ENCODE peak calls at places on chromosomes 13 and 19, in five cellular contexts. One of them, this sample, is unnamed.
A peak's percentile ranks its signal among the peaks of the same experiment; 100 is the strongest.

GRCh38 chr13:99442273-99442895 is 58.9 kb upstream of the TM9SF2 start:
- DNase-seq in cardiac fibroblast: peak; percentile 74
- DNase-seq in mucosa of descending colon: peak; percentile 69
- DNase-seq in thoracic aorta: no peak
- DNase-seq in AG10803: peak; percentile 46
- DNase-seq in this sample: peak; percentile 71

GRCh38 chr19:12833418-12833746 is 997 bp downstream of the RTBDN start:
- DNase-seq in cardiac fibroblast: no peak
- DNase-seq in mucosa of descending colon: no peak
- DNase-seq in thoracic aorta: no peak
- DNase-seq in AG10803: no peak
- DNase-seq in this sample: no peak

GRCh38 chr19:9645466-9645865 is 24.4 kb upstream of the ZNF561 start:
- DNase-seq in cardiac fibroblast: no peak
- DNase-seq in AG10803: no peak
- DNase-seq in thoracic aorta: no peak
- DNase-seq in mucosa of descending colon: no peak
- DNase-seq in this sample: no peak

GRCh38 chr13:97921146-97921776 is 32.2 kb upstream of the IPO5 start:
- DNase-seq in thoracic aorta: no peak
- DNase-seq in AG10803: peak; percentile 70
- DNase-seq in mucosa of descending colon: no peak
- DNase-seq in cardiac fibroblast: peak; percentile 34
- DNase-seq in this sample: peak; percentile 53

GRCh38 chr13:100334209-100334608 is 245.3 kb downstream of the PCCA start:
- DNase-seq in thoracic aorta: no peak
- DNase-seq in AG10803: no peak
- DNase-seq in cardiac fibroblast: no peak
- DNase-seq in mucosa of descending colon: no peak
- DNase-seq in this sample: no peak

GRCh38 chr19:55069137-55069858 is 6.3 kb upstream of the RDH13 start:
- DNase-seq in mucosa of descending colon: peak; percentile 81
- DNase-seq in thoracic aorta: no peak
- DNase-seq in AG10803: no peak
- DNase-seq in cardiac fibroblast: peak; percentile 28
- DNase-seq in this sample: peak; percentile 28

GRCh38 chr13:112510002-112510780 is 77.8 kb downstream of the TUBGCP3 start:
- DNase-seq in thoracic aorta: no peak
- DNase-seq in cardiac fibroblast: peak; percentile 67
- DNase-seq in mucosa of descending colon: peak; percentile 11
- DNase-seq in AG10803: peak; percentile 78
- DNase-seq in this sample: peak; percentile 70

GRCh38 chr19:13127051-13127450 is 9.0 kb downstream of the NACC1 start:
- DNase-seq in thoracic aorta: no peak
- DNase-seq in mucosa of descending colon: no peak
- DNase-seq in AG10803: no peak
- DNase-seq in cardiac fibroblast: no peak
- DNase-seq in this sample: peak; percentile 51

GRCh38 chr19:17244618-17245534 is 843 bp downstream of the NR2F6 start:
- DNase-seq in thoracic aorta: no peak
- DNase-seq in AG10803: no peak
- DNase-seq in mucosa of descending colon: no peak
- DNase-seq in cardiac fibroblast: no peak
- DNase-seq in this sample: no peak

GRCh38 chr13:102709536-102709935 is 14.7 kb upstream of the METTL21C start:
- DNase-seq in AG10803: no peak
- DNase-seq in thoracic aorta: no peak
- DNase-seq in mucosa of descending colon: no peak
- DNase-seq in cardiac fibroblast: no peak
- DNase-seq in this sample: no peak

GRCh38 chr13:33340631-33341030 is 55.1 kb upstream of the STARD13 start:
- DNase-seq in cardiac fibroblast: peak; percentile 66
- DNase-seq in thoracic aorta: no peak
- DNase-seq in AG10803: peak; percentile 60
- DNase-seq in mucosa of descending colon: no peak
- DNase-seq in this sample: peak; percentile 53

GRCh38 chr13:46598140-46598819 is 45.3 kb downstream of the LRCH1 start:
- DNase-seq in AG10803: no peak
- DNase-seq in cardiac fibroblast: peak; percentile 47
- DNase-seq in mucosa of descending colon: no peak
- DNase-seq in thoracic aorta: no peak
- DNase-seq in this sample: no peak
- H3K4me3 ChIP-seq in AG10803: no peak overlapping the region
- H3K4me3 ChIP-seq in cardiac fibroblast: no peak overlapping the region
- H3K4me3 ChIP-seq in mucosa of descending colon: no peak overlapping the region
- H3K4me3 ChIP-seq in thoracic aorta: no peak overlapping the region
- H3K4me3 ChIP-seq in this sample: no peak overlapping the region

DNA sequence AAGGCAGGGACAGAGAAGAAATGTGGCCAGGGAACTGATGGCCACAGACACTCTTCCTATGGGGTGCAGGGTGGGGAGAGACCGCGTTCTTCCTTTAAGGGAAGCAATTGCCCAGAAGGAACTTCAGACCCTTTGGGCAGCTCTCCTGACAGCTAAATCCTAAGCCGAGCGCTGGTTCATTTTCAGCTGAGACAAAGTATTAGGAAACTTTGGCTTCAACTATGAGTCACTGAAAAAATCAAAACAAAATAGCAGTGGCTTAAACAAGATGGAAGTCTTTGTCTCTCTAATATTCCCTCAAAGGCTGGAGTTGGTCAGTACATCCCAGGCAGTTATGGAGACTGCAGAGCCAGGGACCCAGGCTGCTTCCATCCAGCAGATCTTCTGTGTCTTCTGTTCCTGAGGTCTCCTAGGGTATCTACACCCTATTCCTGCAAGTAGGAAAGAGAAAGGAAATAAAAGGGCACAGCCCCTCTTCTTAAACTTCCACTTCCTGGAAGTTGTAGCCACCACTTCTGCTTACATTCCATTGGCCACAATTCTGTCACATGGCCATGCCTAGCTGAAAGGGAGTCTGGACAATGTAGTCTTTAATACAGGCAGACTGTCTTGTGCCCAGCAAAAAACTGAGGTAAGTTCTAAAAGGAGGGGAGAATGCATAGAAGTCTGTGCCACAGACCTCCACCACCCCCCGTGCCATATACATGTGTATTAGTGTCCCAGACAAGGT is 163.5 kb downstream of the KATNAL1 start:
- DNase-seq in mucosa of descending colon: no peak
- DNase-seq in thoracic aorta: no peak
- DNase-seq in AG10803: peak; percentile 73
- DNase-seq in cardiac fibroblast: peak; percentile 77
- DNase-seq in this sample: peak; percentile 74
- H3K4me3 ChIP-seq in mucosa of descending colon: no peak overlapping the region
- H3K4me3 ChIP-seq in thoracic aorta: no peak overlapping the region
- H3K4me3 ChIP-seq in AG10803: no peak overlapping the region
- H3K4me3 ChIP-seq in cardiac fibroblast: no peak overlapping the region
- H3K4me3 ChIP-seq in this sample: no peak overlapping the region

DNA sequence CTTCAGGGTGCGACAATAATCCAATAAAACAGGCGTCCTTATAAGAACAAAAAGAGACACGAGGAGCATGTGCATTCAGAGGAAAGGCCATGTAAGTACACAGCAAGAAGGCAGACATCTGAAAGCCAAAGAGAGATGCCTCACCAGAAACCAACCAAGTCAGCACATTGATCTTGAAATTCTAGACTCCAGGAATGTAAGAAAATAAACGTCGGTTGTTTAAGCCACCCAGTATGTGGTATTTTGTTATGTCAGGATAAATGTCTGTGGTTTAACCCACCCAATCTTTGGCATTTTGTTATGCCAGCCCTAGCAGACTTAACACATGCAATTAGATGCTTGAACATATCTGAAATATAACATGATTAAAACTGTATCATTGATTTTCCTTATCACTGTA is 452.0 kb downstream of the SLITRK6 start:
- DNase-seq in thoracic aorta: no peak
- DNase-seq in mucosa of descending colon: no peak
- DNase-seq in AG10803: no peak
- DNase-seq in cardiac fibroblast: no peak
- DNase-seq in this sample: no peak
- H3K4me3 ChIP-seq in thoracic aorta: no peak overlapping the region
- H3K4me3 ChIP-seq in mucosa of descending colon: no peak overlapping the region
- H3K4me3 ChIP-seq in AG10803: no peak overlapping the region
- H3K4me3 ChIP-seq in cardiac fibroblast: no peak overlapping the region
- H3K4me3 ChIP-seq in this sample: no peak overlapping the region

DNA sequence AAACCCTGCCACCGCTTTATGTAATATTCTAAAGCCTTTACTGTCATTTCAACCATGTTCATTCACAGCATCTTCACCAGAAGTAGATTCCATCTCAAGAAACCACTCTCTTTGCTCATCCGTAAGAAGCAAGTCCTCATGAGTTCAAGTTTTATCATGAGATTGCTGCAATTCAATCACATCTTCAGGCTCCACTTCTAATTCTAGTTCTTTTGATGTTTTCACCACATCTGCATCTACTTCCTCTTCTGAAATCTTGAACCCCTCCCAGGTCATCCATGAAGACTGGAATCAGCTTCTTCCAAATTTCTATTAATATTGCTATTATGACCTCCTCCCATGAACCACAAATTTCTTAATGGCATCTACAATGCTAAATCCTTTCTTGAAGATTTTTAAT is 83.9 kb downstream of the FOXO1 start:
- DNase-seq in mucosa of descending colon: no peak
- DNase-seq in AG10803: no peak
- DNase-seq in cardiac fibroblast: no peak
- DNase-seq in thoracic aorta: no peak
- DNase-seq in this sample: no peak
- H3K4me3 ChIP-seq in mucosa of descending colon: no peak overlapping the region
- H3K4me3 ChIP-seq in AG10803: no peak overlapping the region
- H3K4me3 ChIP-seq in cardiac fibroblast: no peak overlapping the region
- H3K4me3 ChIP-seq in thoracic aorta: no peak overlapping the region
- H3K4me3 ChIP-seq in this sample: no peak overlapping the region

DNA sequence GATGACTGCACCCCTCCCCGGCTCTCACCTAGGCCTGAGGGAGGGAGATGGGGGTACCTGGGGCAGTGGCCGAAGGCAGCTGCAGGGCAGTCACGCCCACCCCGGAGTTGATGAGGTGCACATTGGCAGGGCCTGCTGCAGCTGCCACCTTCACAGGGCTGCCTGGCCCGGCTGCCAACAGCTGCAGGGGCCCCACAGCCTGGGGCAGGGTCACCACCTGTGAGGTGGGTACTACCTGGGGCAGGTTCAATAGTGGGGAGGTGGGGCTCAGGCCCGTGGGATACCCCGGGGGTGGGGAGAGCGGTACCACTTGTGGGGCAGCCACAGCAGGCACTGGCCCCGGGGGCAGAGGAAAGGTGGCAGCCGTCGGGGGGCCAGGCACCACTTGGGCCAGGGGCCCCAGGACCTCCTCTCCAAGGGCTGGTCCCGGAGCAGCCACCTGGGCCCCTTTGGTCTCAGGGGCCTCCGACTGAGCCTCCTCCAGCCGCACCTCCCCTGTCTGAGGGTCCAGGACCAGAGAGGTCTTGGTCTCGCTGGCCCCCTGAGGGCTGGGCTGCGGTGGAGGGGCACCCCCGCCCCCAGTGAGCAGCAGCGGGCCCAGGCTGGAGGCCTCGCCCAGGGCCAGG is 2.6 kb downstream of the SIX5 start:
- DNase-seq in cardiac fibroblast: no peak
- DNase-seq in mucosa of descending colon: no peak
- DNase-seq in thoracic aorta: no peak
- DNase-seq in AG10803: no peak
- DNase-seq in this sample: no peak
- H3K4me3 ChIP-seq in cardiac fibroblast: peak overlapping the region; percentile 79
- H3K4me3 ChIP-seq in mucosa of descending colon: no peak overlapping the region
- H3K4me3 ChIP-seq in thoracic aorta: peak overlapping the region; percentile 98
- H3K4me3 ChIP-seq in AG10803: peak overlapping the region; percentile 91
- H3K4me3 ChIP-seq in this sample: peak overlapping the region; percentile 82

GRCh38 chr19:50329146-50329925 is at the start of gene KCNC3:
- DNase-seq in AG10803: peak; percentile 93
- DNase-seq in cardiac fibroblast: peak; percentile 94
- DNase-seq in thoracic aorta: peak; percentile 99
- DNase-seq in mucosa of descending colon: peak; percentile 100
- DNase-seq in this sample: peak; percentile 71
- H3K4me3 ChIP-seq in AG10803: peak within 1 kb of the TSS; percentile 37
- H3K4me3 ChIP-seq in cardiac fibroblast: peak within 1 kb of the TSS; percentile 32
- H3K4me3 ChIP-seq in thoracic aorta: peak within 1 kb of the TSS; percentile 66
- H3K4me3 ChIP-seq in mucosa of descending colon: no peak within 1 kb of the TSS
- H3K4me3 ChIP-seq in this sample: no peak within 1 kb of the TSS

DNA sequence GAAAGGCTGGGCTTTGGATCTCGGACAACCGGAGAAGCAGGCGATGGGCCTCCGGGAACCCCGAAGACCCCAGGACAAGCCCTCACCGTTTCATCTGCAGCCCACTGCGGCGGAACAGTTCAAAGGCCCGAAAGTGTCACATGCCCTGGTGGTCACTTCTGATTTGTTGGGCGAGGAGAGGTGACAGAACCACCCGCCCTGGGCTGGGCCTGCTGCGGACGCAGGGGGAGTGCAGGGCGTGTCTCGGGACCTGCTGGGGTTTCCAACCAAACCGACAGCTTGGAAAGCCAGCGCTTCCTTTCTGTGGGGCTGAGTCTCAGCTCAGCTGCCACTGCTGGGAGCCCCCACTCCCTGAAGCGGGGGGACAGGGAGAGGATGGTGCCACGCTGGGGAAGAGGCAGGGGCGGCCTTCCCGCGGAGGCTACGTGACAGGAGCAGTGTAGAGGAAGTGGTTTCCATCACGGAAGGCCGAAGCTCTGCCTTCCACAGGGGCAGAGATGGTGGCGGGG is 22.8 kb upstream of the ZBTB7A start:
- DNase-seq in cardiac fibroblast: no peak
- DNase-seq in mucosa of descending colon: no peak
- DNase-seq in thoracic aorta: no peak
- DNase-seq in AG10803: no peak
- DNase-seq in this sample: no peak
- H3K4me3 ChIP-seq in cardiac fibroblast: no peak overlapping the region
- H3K4me3 ChIP-seq in mucosa of descending colon: no peak overlapping the region
- H3K4me3 ChIP-seq in thoracic aorta: peak overlapping the region; percentile 52
- H3K4me3 ChIP-seq in AG10803: no peak overlapping the region
- H3K4me3 ChIP-seq in this sample: no peak overlapping the region

GRCh38 chr19:30217461-30217860 is 154.7 kb upstream of the ZNF536 start:
- DNase-seq in cardiac fibroblast: no peak
- DNase-seq in thoracic aorta: no peak
- DNase-seq in mucosa of descending colon: no peak
- DNase-seq in AG10803: no peak
- DNase-seq in this sample: no peak
- H3K4me3 ChIP-seq in cardiac fibroblast: no peak overlapping the region
- H3K4me3 ChIP-seq in thoracic aorta: no peak overlapping the region
- H3K4me3 ChIP-seq in mucosa of descending colon: no peak overlapping the region
- H3K4me3 ChIP-seq in AG10803: no peak overlapping the region
- H3K4me3 ChIP-seq in this sample: no peak overlapping the region

GRCh38 chr13:63163903-63164302 is 1748.3 kb upstream of the PCDH20 start:
- DNase-seq in thoracic aorta: no peak
- DNase-seq in cardiac fibroblast: no peak
- DNase-seq in mucosa of descending colon: no peak
- DNase-seq in AG10803: no peak
- DNase-seq in this sample: no peak

GRCh38 chr13:63156816-63157215 is 1741.2 kb upstream of the PCDH20 start:
- DNase-seq in thoracic aorta: no peak
- DNase-seq in cardiac fibroblast: no peak
- DNase-seq in AG10803: no peak
- DNase-seq in mucosa of descending colon: no peak
- DNase-seq in this sample: no peak

GRCh38 chr13:63161219-63161618 is 1745.6 kb upstream of the PCDH20 start:
- DNase-seq in thoracic aorta: no peak
- DNase-seq in AG10803: no peak
- DNase-seq in cardiac fibroblast: peak; percentile 35
- DNase-seq in mucosa of descending colon: no peak
- DNase-seq in this sample: no peak
- H3K4me3 ChIP-seq in thoracic aorta: no peak overlapping the region
- H3K4me3 ChIP-seq in AG10803: no peak overlapping the region
- H3K4me3 ChIP-seq in cardiac fibroblast: no peak overlapping the region
- H3K4me3 ChIP-seq in mucosa of descending colon: no peak overlapping the region
- H3K4me3 ChIP-seq in this sample: no peak overlapping the region

GRCh38 chr19:57537953-57538547 is 10.9 kb downstream of the ZNF549 start:
- DNase-seq in mucosa of descending colon: no peak
- DNase-seq in cardiac fibroblast: peak; percentile 14
- DNase-seq in AG10803: no peak
- DNase-seq in thoracic aorta: no peak
- DNase-seq in this sample: no peak
- H3K4me3 ChIP-seq in mucosa of descending colon: no peak overlapping the region
- H3K4me3 ChIP-seq in cardiac fibroblast: no peak overlapping the region
- H3K4me3 ChIP-seq in AG10803: no peak overlapping the region
- H3K4me3 ChIP-seq in thoracic aorta: peak overlapping the region; percentile 14
- H3K4me3 ChIP-seq in this sample: no peak overlapping the region